ENCODE peak calls at places on chromosomes 12 and 14, in five cellular contexts. I is psoas muscle; H is CD8-positive, alpha-beta T cell; Y is astrocyte of the spinal cord; L is fibroblast of pulmonary artery. G is an unnamed sample.

GRCh38 chr12:124160102-124160501 is 134.8 kb upstream of the RFLNA start:
- DNase-seq in L (no peak), I (no peak), H (no peak), Y (no peak), G (no peak)

GRCh38 chr14:41623737-41624136 is 17.1 kb downstream of the LRFN5 start:
- DNase-seq in Y (no peak), I (no peak), H (no peak), L (no peak), G (no peak)

GRCh38 chr14:69363055-69363454 is 35.0 kb downstream of the ERH start:
- DNase-seq in I (peak), Y (peak), L (peak), H (no peak), G (no peak)

GRCh38 chr12:91331371-91331770 is 148.8 kb upstream of the DCN start:
- DNase-seq in H (no peak), L (no peak), Y (no peak), I (no peak), G (no peak)

GRCh38 chr14:50290306-50290705 is 21.7 kb downstream of the L2HGDH start:
- DNase-seq in L (no peak), H (no peak), I (no peak), Y (no peak), G (no peak)

GRCh38 chr12:10388611-10389010 is 1.2 kb downstream of the KLRK1 start:
- DNase-seq in Y (peak), H (no peak), I (no peak), L (no peak), G (no peak)

GRCh38 chr12:12724421-12725085 is 7.4 kb downstream of the CDKN1B start:
- DNase-seq in L (no peak), Y (peak), H (peak), I (no peak), G (no peak)

GRCh38 chr14:54133896-54134295 is 177.3 kb upstream of the BMP4 start:
- DNase-seq in I (no peak), Y (no peak), H (no peak), L (peak), G (no peak)

GRCh38 chr14:23566782-23567185 is 807 bp downstream of the AP1G2 start:
- DNase-seq in L (peak), H (no peak), Y (no peak), I (no peak), G (no peak)

GRCh38 chr14:105161314-105161713 is 7.3 kb downstream of the JAG2 start:
- DNase-seq in H (no peak), I (no peak), Y (no peak), L (no peak), G (no peak)

GRCh38 chr14:105430535-105430934 is 10.9 kb downstream of the MTA1 start:
- DNase-seq in I (no peak), H (no peak), L (peak), Y (peak), G (no peak)

GRCh38 chr12:553216-554000 is 93.7 kb downstream of the B4GALNT3 start:
- DNase-seq in I (no peak), L (no peak), Y (no peak), H (no peak), G (no peak)

GRCh38 chr12:68020699-68021098 is 31.5 kb downstream of the IFNG-AS1 start:
- DNase-seq in Y (no peak), L (no peak), H (no peak), I (no peak), G (no peak)

GRCh38 chr12:56699020-56699661 is 11.1 kb upstream of the PTGES3 start:
- DNase-seq in L (peak), I (no peak), Y (no peak), H (no peak), G (no peak)

GRCh38 chr14:20662968-20663731 is 21.2 kb upstream of the RNASE4 start:
- DNase-seq in H (peak), I (peak), Y (peak), L (peak), G (peak)

GRCh38 chr14:68806526-68807147 is 13.8 kb upstream of the ZFP36L1 start:
- DNase-seq in L (no peak), I (no peak), Y (no peak), H (no peak), G (no peak)

GRCh38 chr14:67411820-67412421 is at the start of gene PLEK2:
- DNase-seq in I (peak), Y (peak), L (peak), H (peak), G (no peak)

GRCh38 chr12:48001426-48002178 is 2.7 kb downstream of the COL2A1 start:
- DNase-seq in Y (peak), L (peak), H (no peak), I (peak), G (no peak)

GRCh38 chr14:34213332-34213731 is 248.7 kb downstream of the SPTSSA start:
- DNase-seq in Y (no peak), L (no peak), H (no peak), I (no peak), G (no peak)

GRCh38 chr14:97902630-97903029 is 1105.4 kb downstream of the VRK1 start:
- DNase-seq in Y (no peak), L (no peak), I (no peak), H (no peak), G (no peak)

GRCh38 chr12:71277866-71278265 is 120.1 kb upstream of the TSPAN8 start:
- DNase-seq in Y (no peak), L (no peak), I (no peak), H (no peak), G (no peak)

GRCh38 chr14:65958664-65959562 is 527.3 kb upstream of the CCDC196 start:
- DNase-seq in I (no peak), Y (peak), H (no peak), L (peak), G (no peak)

GRCh38 chr14:28303248-28303647 is 463.3 kb upstream of the FOXG1 start:
- DNase-seq in I (no peak), L (peak), Y (peak), H (no peak), G (no peak)

GRCh38 chr12:25495336-25496097 is 57.6 kb downstream of the LMNTD1 start:
- DNase-seq in Y (peak), I (no peak), L (peak), H (no peak), G (no peak)

GRCh38 chr12:52156310-52156709 is 35.5 kb downstream of the KRT80 start:
- DNase-seq in Y (no peak), H (no peak), L (no peak), I (no peak), G (no peak)

GRCh38 chr14:63051966-63052365 is 6.7 kb upstream of the KCNH5 start:
- DNase-seq in Y (no peak), I (no peak), L (peak), H (no peak), G (no peak)

GRCh38 chr14:91279354-91279753 is 34.9 kb upstream of the GPR68 start:
- DNase-seq in I (no peak), L (no peak), Y (no peak), H (no peak), G (no peak)

GRCh38 chr14:43541356-43541755 is 965.7 kb downstream of the FSCB start:
- DNase-seq in L (no peak), Y (no peak), I (no peak), H (no peak), G (no peak)

GRCh38 chr14:43540948-43541347 is 966.1 kb downstream of the FSCB start:
- DNase-seq in Y (no peak), L (no peak), H (no peak), I (no peak), G (no peak)

GRCh38 chr14:43535231-43535838 is 971.7 kb downstream of the FSCB start:
- DNase-seq in H (no peak), Y (no peak), L (no peak), I (no peak), G (no peak)

GRCh38 chr14:43539210-43539609 is 967.9 kb downstream of the FSCB start:
- DNase-seq in I (no peak), Y (peak), H (no peak), L (peak), G (no peak)
- TF ChIP-seq CTCF in I (peak), Y (peak), H (no peak), L (peak), G (no peak)

GRCh38 chr14:101958418-101959185 is 5.8 kb upstream of the DYNC1H1 start:
- DNase-seq in L (no peak), I (no peak), Y (no peak), H (no peak), G (no peak)

GRCh38 chr14:101959277-101959676 is 5.1 kb upstream of the DYNC1H1 start:
- DNase-seq in L (no peak), Y (no peak), H (no peak), I (no peak), G (no peak)

GRCh38 chr14:101961746-101962502 is 2.4 kb upstream of the DYNC1H1 start:
- DNase-seq in L (no peak), I (no peak), H (no peak), Y (no peak), G (no peak)

GRCh38 chr14:101961011-101961721 is 3.2 kb upstream of the DYNC1H1 start:
- DNase-seq in I (peak), H (peak), Y (peak), L (peak), G (peak)

DNA sequence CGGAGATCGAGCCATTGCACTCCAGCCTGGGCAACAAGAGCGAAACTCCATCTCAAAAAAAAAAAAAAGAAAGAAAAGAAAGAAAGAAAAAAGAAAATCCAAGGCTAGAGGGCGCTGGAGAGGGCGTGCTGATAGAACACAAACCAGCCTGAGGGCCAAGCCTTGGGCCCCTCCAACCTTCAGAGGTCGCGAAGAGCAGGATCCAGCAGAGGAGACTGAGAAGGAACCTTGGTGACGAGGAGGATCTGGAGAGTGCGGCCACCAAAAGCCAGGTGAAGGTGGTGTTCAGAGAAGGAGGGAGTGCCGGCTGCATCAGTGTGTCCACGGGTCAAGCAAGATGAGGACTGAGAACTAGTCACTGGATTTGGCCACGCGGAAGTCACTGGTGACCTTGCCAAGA is 4.1 kb upstream of the DYNC1H1 start:
- DNase-seq in H (no peak), Y (no peak), L (peak), I (no peak), G (no peak)
- TF ChIP-seq CTCF in H (no peak), Y (peak), L (peak), I (no peak), G (no peak)

DNA sequence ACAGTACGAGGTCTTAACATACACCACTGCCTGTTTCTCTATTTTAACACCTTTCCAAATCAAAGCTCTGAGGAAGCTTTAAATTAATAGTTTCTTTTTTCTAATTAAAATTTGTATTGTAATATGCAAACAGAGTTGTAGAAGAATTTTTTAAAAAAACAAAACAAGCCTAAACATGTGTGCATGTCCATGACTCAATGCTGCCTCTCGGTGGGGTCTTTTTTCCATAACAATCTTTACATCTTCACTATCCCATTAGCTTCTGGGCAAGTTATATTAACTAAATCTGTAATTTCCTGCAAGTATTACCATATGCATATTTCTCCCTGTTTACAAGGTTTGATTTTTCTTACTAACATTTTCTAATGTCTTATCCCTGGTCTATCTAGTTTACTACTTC is 143.9 kb upstream of the NAV3 start:
- DNase-seq in L (peak), H (no peak), Y (peak), I (no peak), G (no peak)
- TF ChIP-seq CTCF in L (no peak), H (no peak), Y (peak), I (no peak), G (no peak)

GRCh38 chr14:99564256-99564902 is 39.6 kb downstream of the CCDC85C start:
- DNase-seq in H (no peak), I (no peak), L (peak), Y (peak), G (no peak)

GRCh38 chr14:99563749-99564129 is 40.3 kb downstream of the CCDC85C start:
- DNase-seq in I (no peak), H (no peak), Y (no peak), L (no peak), G (no peak)

GRCh38 chr14:99561827-99562226 is 42.2 kb downstream of the CCDC85C start:
- DNase-seq in L (no peak), H (no peak), I (no peak), Y (no peak), G (no peak)

GRCh38 chr14:99564903-99565259 is 39.1 kb downstream of the CCDC85C start:
- DNase-seq in L (no peak), I (no peak), Y (no peak), H (no peak), G (no peak)

DNA sequence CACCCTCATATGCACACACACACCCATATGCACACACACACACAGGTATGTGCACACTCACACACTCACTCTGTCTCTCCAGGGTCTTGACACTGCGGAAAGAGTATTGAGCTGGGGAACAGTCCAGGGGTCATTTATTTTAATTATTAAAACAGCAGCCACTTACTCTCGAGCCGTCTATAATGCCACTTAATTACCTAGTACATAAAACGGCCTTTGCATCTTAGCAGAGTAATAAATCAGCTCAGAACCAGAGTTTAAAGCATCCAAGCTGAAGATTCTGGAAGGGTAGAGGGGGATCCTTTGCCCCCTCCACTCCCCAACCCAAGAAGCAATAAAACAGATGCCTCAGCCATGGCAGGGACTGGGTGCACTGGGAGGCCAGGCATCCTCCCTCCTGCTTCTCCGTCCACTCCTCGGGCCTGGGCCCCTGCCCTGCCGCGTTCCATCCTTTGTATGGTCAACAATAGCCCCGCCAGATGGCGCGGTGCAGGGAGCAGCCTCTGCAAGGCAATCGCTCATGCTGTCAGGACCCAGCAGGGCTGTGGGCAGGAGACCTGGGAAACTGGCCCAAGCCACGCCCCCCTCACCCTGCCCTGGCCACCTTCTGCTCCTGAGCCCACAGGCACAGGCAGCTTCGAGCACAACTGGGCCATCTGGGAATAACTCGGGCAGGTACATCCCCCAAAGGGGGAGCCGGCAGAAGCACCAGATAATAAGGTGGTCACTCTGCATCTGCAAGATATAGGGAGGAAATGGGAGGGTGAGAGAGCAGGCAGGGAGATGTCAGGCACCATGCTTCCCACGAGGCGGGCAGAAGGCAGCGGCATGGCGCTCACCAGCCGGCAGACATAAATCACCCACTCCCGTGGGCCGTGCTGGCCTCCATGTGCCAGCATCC is 40.9 kb downstream of the CCDC85C start:
- DNase-seq in L (peak), I (peak), Y (peak), H (no peak), G (no peak)
- TF ChIP-seq CTCF in L (peak), I (peak), Y (peak), H (no peak), G (no peak)

GRCh38 chr12:42024495-42024830 is 120.2 kb downstream of the GXYLT1 start:
- DNase-seq in Y (no peak), H (no peak), L (no peak), I (no peak), G (no peak)
- TF ChIP-seq CTCF in Y (no peak), H (peak), L (no peak), I (no peak), G (no peak)

GRCh38 chr14:103607039-103607668 is 21.9 kb upstream of the KLC1 start:
- DNase-seq in H (peak), L (peak), Y (peak), I (peak), G (peak)
- TF ChIP-seq CTCF in H (no peak), L (peak), Y (peak), I (peak), G (no peak)

DNA sequence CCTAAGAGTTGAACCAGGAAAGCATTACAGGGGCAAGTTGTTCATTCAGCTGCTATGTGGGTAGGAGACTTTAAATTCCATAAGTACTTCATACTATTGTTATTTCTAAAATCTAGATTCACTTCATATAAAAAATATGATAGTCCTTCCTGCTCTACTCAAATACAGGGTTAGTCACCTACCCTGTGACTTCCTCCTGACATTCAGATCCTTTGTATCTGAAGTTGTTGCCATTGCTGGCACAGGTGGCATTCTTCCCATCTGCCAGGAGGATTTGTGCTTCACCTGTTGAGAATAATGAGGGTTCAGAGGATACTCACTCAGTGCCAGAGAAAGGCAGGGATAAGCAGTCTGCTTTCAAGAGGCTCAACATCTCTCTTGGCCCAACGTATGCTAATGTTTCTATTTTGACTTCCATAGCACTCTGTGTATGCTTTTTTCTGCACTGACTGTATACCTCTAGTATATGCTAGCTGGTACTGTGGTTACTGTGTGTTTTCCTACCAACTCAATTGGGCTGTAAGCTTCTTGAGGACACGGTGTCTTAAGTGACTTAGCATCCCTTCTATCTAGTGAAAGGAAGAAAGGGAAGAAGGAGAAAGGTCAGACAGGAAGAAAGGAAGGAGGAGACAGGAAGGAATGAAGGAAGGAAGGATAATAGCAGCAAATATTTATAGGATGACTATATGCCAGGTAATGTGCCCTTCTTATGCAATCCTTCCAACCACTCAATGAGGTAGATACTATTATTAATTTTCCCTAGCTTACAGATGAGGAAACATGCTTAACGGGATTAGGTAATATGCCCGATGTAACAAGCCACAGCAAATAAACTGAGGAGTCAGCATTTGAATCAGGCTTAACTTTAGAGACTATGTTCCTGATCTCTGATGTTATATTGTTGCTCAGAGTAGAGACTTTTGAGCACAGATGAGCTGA is 38.5 kb upstream of the FGF6 start:
- DNase-seq in Y (no peak), L (no peak), H (no peak), I (no peak), G (no peak)
- TF ChIP-seq CTCF in Y (no peak), L (no peak), H (no peak), I (no peak), G (no peak)

GRCh38 chr12:120495723-120496352 is at the start of gene DYNLL1:
- DNase-seq in H (peak), L (peak), I (peak), Y (peak), G (peak)
- TF ChIP-seq CTCF in H (no peak), L (no peak), I (peak), Y (no peak), G (no peak)

DNA sequence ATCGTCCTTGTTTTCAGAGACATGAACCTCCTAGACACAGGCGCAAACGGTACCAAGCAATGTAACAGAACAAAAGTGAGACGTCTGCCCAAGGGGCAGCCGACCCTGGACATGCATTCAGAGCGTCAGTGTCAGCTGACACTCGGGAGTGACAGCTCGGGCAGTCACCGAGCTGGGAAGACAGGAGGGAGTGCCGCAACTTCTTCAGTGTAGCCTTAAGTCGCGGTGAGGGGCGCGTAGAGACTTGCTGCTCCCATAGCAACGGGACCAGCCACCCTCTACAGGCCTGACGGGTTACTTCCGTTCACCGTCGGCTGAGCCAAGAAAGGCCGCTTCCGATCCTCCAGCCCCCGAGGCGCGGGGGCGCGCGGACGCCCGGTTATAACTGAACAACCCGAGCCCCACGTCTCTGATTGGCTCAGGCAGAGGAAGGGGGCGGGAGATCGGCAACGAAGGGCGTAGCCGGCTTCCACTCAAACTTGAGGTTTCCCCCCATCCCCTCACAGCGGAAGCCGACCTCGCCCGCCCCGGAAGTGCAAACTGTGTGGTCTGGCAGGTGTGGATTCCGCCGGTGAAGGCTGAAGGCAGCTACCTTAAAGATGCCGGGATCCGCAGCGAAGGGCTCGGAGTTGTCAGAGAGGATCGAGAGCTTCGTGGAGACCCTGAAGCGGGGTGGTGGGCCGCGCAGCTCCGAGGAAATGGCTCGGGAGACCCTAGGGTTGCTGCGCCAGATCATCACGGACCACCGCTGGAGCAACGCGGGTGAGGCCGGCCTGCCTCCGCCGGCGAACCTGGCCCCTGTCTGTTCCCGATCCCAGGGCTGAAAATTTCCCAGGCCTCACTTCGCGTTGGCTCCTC is at the start of gene EIF2B2:
- DNase-seq in H (peak), I (peak), Y (peak), L (peak), G (peak)
- TF ChIP-seq CTCF in H (no peak), I (peak), Y (no peak), L (no peak), G (no peak)

GRCh38 chr12:49673446-49674317 is 33.5 kb downstream of the FMNL3 start:
- DNase-seq in I (peak), L (peak), Y (peak), H (no peak), G (no peak)
- TF ChIP-seq CTCF in I (peak), L (peak), Y (peak), H (no peak), G (no peak)

G was measured in activated B cell treated with CpG ODN at 0.5 μM for 24 hours.